ENCODE peak calls at places on chromosomes 13 and 19, in four cellular contexts. Q, G, B and S are unnamed samples.

GRCh38 chr13:50617134-50617721 is 226.3 kb downstream of the DLEU7 start:
- DNase-seq in Q (no peak), B (no peak), G (no peak), S (no peak)

GRCh38 chr19:8900421-8900820 is 68.2 kb downstream of the MBD3L1 start:
- DNase-seq in G (no peak), B (no peak), Q (no peak), S (no peak)

GRCh38 chr19:12672744-12673143 is 6.1 kb downstream of the WDR83 start:
- DNase-seq in B (no peak), G (no peak), Q (no peak), S (no peak)

GRCh38 chr19:53553865-53554791 is 16.2 kb downstream of the ZNF331 start:
- DNase-seq in B (peak), G (no peak), Q (no peak), S (peak)

GRCh38 chr13:97951376-97951775 is 2.1 kb upstream of the IPO5 start:
- DNase-seq in Q (no peak), B (no peak), G (no peak), S (no peak)

GRCh38 chr19:30656520-30657100 is 284.4 kb downstream of the ZNF536 start:
- DNase-seq in B (no peak), Q (no peak), G (no peak), S (no peak)

GRCh38 chr19:15292847-15293582 is 39.3 kb downstream of the BRD4 start:
- DNase-seq in Q (no peak), G (no peak), B (no peak), S (no peak)

GRCh38 chr13:113906566-113906965 is 42.7 kb upstream of the GAS6 start:
- DNase-seq in Q (peak), G (no peak), B (no peak), S (no peak)

GRCh38 chr13:95235944-95236343 is 65.3 kb downstream of the ABCC4 start:
- DNase-seq in G (no peak), B (no peak), Q (no peak), S (no peak)

GRCh38 chr19:34838753-34839431 is 65.9 kb upstream of the ZNF599 start:
- DNase-seq in Q (peak), G (peak), B (no peak), S (peak)

GRCh38 chr19:15108145-15108844 is 1.1 kb downstream of the SYDE1 start:
- DNase-seq in B (no peak), Q (no peak), G (no peak), S (no peak)

GRCh38 chr19:35457173-35457572 is 9.1 kb downstream of the FFAR2 start:
- DNase-seq in G (no peak), B (no peak), Q (no peak), S (no peak)

GRCh38 chr13:44755872-44756271 is 179.7 kb upstream of the TSC22D1 start:
- DNase-seq in G (no peak), B (no peak), Q (no peak), S (no peak)

GRCh38 chr19:55319786-55320185 is 5.4 kb downstream of the TMEM150B start:
- DNase-seq in G (peak), B (no peak), Q (no peak), S (peak)